ENCODE peak calls at places on chromosomes 7 and 10, in nine cellular contexts. K, Z, J, A, C, U, X, E and G are unnamed samples.

GRCh38 chr7:94160719-94161435 is 156.7 kb upstream of the BET1 start:
- DNase-seq in X (no peak), C (no peak), A (no peak), Z (no peak), E (no peak), U (peak), K (no peak), J (no peak), G (no peak)

GRCh38 chr7:46201966-46202365 is 280.9 kb upstream of the IGFBP3 start:
- DNase-seq in J (no peak), A (no peak), Z (no peak), E (no peak), U (no peak), C (no peak), X (no peak), K (no peak), G (no peak)

GRCh38 chr10:122515022-122515424 is 45.5 kb upstream of the DMBT1 start:
- DNase-seq in C (no peak), A (no peak), E (no peak), K (no peak), U (no peak), X (no peak), J (no peak), Z (no peak), G (no peak)

GRCh38 chr7:103127006-103127405 is 21.9 kb downstream of the NAPEPLD start:
- DNase-seq in J (no peak), Z (no peak), C (no peak), U (no peak), E (no peak), X (no peak), A (no peak), K (no peak), G (no peak)

GRCh38 chr10:118698421-118698820 is 56.3 kb downstream of the CACUL1 start:
- DNase-seq in J (peak), E (peak), Z (peak), A (peak), X (no peak), C (peak), K (peak), U (peak), G (no peak)

GRCh38 chr7:128215739-128216138 is 25.3 kb upstream of the LEP start:
- DNase-seq in K (no peak), C (peak), U (no peak), E (no peak), J (no peak), A (no peak), X (no peak), Z (no peak), G (no peak)

GRCh38 chr10:33815776-33816175 is 481.3 kb upstream of the NRP1 start:
- DNase-seq in X (no peak), J (no peak), C (no peak), Z (no peak), U (no peak), E (peak), A (no peak), K (no peak), G (no peak)

GRCh38 chr7:123823898-123824753 is 20.8 kb upstream of the HYAL4 start:
- DNase-seq in A (no peak), U (peak), E (no peak), K (peak), Z (no peak), X (no peak), C (no peak), J (no peak), G (no peak)

GRCh38 chr10:22684707-22685106 is 29.7 kb downstream of the PIP4K2A start:
- DNase-seq in C (no peak), U (no peak), J (no peak), X (no peak), A (no peak), E (no peak), Z (no peak), K (no peak), G (no peak)

GRCh38 chr10:13162013-13162364 is 631 bp downstream of the MCM10 start:
- DNase-seq in U (no peak), C (peak), X (no peak), K (no peak), E (no peak), Z (no peak), J (no peak), A (no peak), G (no peak)

GRCh38 chr7:131829911-131830310 is 273.5 kb upstream of the PODXL start:
- DNase-seq in C (no peak), K (no peak), J (no peak), X (peak), U (no peak), Z (no peak), A (no peak), E (peak), G (no peak)